ENCODE peak calls at places on chromosomes 6 and 20, in five cellular contexts. N is cardiac muscle cell; F is effector memory CD4-positive, alpha-beta T cell; K is Panc1; Y is BE2C. A is an unnamed sample.
A peak's percentile ranks its signal among the peaks of the same experiment; 100 is the strongest.

GRCh38 chr6:109999740-110000139 is 21.6 kb downstream of the GPR6 start:
- DNase-seq in N (no peak), Y (no peak), K (no peak), F (no peak), A (no peak)

GRCh38 chr6:43185391-43185790 is 3.4 kb downstream of the CUL9 start:
- DNase-seq in Y (no peak), K (no peak), F (no peak), N (no peak), A (no peak)

GRCh38 chr6:53119772-53120409 is 28.8 kb downstream of the GCM1 start:
- DNase-seq in K (peak; percentile 22), N (no peak), F (no peak), Y (no peak), A (no peak)

GRCh38 chr6:75230484-75231325 is 12.9 kb downstream of the COX7A2 start:
- DNase-seq in F (no peak), Y (peak; percentile 35), K (no peak), N (peak; percentile 61), A (no peak)

GRCh38 chr6:107185570-107185969 is 70.3 kb upstream of the BEND3 start:
- DNase-seq in F (no peak), Y (peak; percentile 54), K (no peak), N (peak; percentile 65), A (peak; percentile 59)

GRCh38 chr20:8540466-8540865 is 408.4 kb downstream of the PLCB1 start:
- DNase-seq in K (no peak), Y (no peak), F (no peak), N (no peak), A (no peak)

GRCh38 chr6:39231386-39231785 is 2.1 kb upstream of the KCNK5 start:
- DNase-seq in K (no peak), Y (no peak), N (no peak), F (no peak), A (no peak)

GRCh38 chr6:170080169-170080827 is 210.6 kb downstream of the DLL1 start:
- DNase-seq in Y (no peak), F (no peak), K (no peak), N (no peak), A (no peak)

GRCh38 chr6:41780623-41781301 is at the start of gene PRICKLE4:
- DNase-seq in F (no peak), N (peak; percentile 56), Y (no peak), K (no peak), A (no peak)

GRCh38 chr6:6699741-6700367 is 111.3 kb downstream of the LY86 start:
- DNase-seq in F (no peak), Y (peak; percentile 72), N (peak; percentile 75), K (no peak), A (no peak)

GRCh38 chr6:146901940-146902816 is 302.0 kb upstream of the STXBP5 start:
- DNase-seq in N (no peak), F (no peak), K (no peak), Y (no peak), A (no peak)

GRCh38 chr6:4581468-4582420 is 194.5 kb upstream of the CDYL start:
- DNase-seq in K (no peak), F (no peak), Y (no peak), N (peak; percentile 13), A (no peak)

GRCh38 chr6:142444388-142444787 is 142.6 kb downstream of the ADGRG6 start:
- DNase-seq in K (no peak), Y (no peak), F (no peak), N (no peak), A (no peak)

GRCh38 chr6:146884728-146885127 is 286.0 kb downstream of the ADGB start:
- DNase-seq in K (no peak), F (no peak), Y (no peak), N (no peak), A (no peak)

GRCh38 chr20:49595811-49596545 is 28.0 kb upstream of the PTGIS start:
- DNase-seq in F (no peak), K (no peak), Y (no peak), N (no peak), A (no peak)

GRCh38 chr6:43698584-43699349 is 11.2 kb upstream of the MRPS18A start:
- DNase-seq in Y (no peak), F (no peak), K (no peak), N (peak; percentile 33), A (peak; percentile 52)

GRCh38 chr6:149925253-149925973 is 2.5 kb upstream of the RAET1G start:
- DNase-seq in K (no peak), N (no peak), Y (no peak), F (no peak), A (no peak)

GRCh38 chr20:44137210-44137781 is 49.7 kb downstream of the JPH2 start:
- DNase-seq in F (no peak), Y (no peak), N (peak; percentile 97), K (no peak), A (no peak)

GRCh38 chr6:29461021-29461814 is 4.3 kb downstream of the OR2H1 start:
- DNase-seq in Y (no peak), F (no peak), K (no peak), N (no peak), A (no peak)

GRCh38 chr20:46083101-46083500 is 6.7 kb downstream of the NCOA5 start:
- DNase-seq in N (no peak), Y (no peak), F (no peak), K (no peak), A (no peak)

GRCh38 chr20:46312075-46312944 is 4.0 kb upstream of the CDH22 start:
- DNase-seq in Y (peak; percentile 54), N (peak; percentile 77), K (no peak), F (no peak), A (no peak)

GRCh38 chr20:58998656-58999055 is 8.4 kb downstream of the CTSZ start:
- DNase-seq in Y (no peak), F (no peak), N (no peak), K (no peak), A (no peak)

GRCh38 chr6:112437053-112437452 is 89.9 kb downstream of the RFPL4B start:
- DNase-seq in K (no peak), F (no peak), Y (no peak), N (peak; percentile 89), A (no peak)

GRCh38 chr20:4837760-4838159 is 116.1 kb downstream of the PRND start:
- DNase-seq in Y (no peak), F (no peak), K (no peak), N (no peak), A (no peak)

GRCh38 chr6:24720131-24720603 is 1.2 kb upstream of the C6orf62 start:
- DNase-seq in N (peak; percentile 61), K (no peak), Y (peak; percentile 63), F (peak; percentile 77), A (no peak)

GRCh38 chr6:30889921-30890645 is 5.8 kb downstream of the DDR1 start:
- DNase-seq in Y (peak; percentile 49), K (no peak), F (no peak), N (no peak), A (no peak)

GRCh38 chr6:114194362-114195343 is 148.2 kb downstream of the HS3ST5 start:
- DNase-seq in N (peak; percentile 20), F (no peak), K (no peak), Y (peak; percentile 19), A (no peak)

GRCh38 chr6:28353981-28354676 is 4.4 kb downstream of the ZKSCAN3 start:
- DNase-seq in F (no peak), N (no peak), Y (peak; percentile 22), K (peak; percentile 78), A (no peak)

GRCh38 chr6:13760948-13761347 is 49.3 kb upstream of the RANBP9 start:
- DNase-seq in K (no peak), N (no peak), F (no peak), Y (no peak), A (no peak)

GRCh38 chr6:96947055-96947454 is 22.5 kb downstream of the KLHL32 start:
- DNase-seq in Y (no peak), N (no peak), K (no peak), F (no peak), A (no peak)

DNA sequence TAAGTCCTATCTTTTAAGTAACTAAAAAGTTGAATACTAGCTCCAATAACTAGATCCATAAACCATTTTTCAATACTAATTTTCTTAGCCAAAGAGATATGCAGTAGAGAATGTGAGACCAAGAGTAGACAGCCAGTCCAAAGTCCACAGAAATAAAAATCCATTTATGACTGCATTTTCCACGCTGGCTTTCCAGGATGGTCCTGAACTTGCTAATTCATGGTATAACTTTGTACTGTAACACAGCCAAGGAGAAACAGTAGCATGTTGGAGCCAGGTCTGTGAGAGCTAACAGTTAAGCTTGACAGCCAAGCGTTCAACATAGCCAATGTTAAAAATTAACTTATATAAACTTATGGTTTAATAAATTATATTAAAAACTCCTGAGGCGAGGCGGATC is 156.3 kb downstream of the GMPR start:
- DNase-seq in Y (no peak), N (no peak), F (no peak), K (no peak), A (no peak)
- H3K4me3 ChIP-seq in Y (no peak overlapping the region), N (no peak overlapping the region), F (no peak overlapping the region), K (no peak overlapping the region), A (no peak overlapping the region)

GRCh38 chr6:156787569-156788492 is 10.7 kb downstream of the ARID1B start:
- DNase-seq in Y (no peak), N (no peak), K (no peak), F (no peak), A (no peak)
- H3K4me3 ChIP-seq in Y (no peak overlapping the region), N (no peak overlapping the region), K (no peak overlapping the region), F (no peak overlapping the region), A (no peak overlapping the region)

GRCh38 chr6:157723376-157723775 is 99.7 kb upstream of the SNX9 start:
- DNase-seq in Y (no peak), K (no peak), N (no peak), F (no peak), A (no peak)

GRCh38 chr6:157724960-157725741 is 97.9 kb upstream of the SNX9 start:
- DNase-seq in N (no peak), Y (no peak), F (no peak), K (no peak), A (no peak)

GRCh38 chr6:157724138-157724537 is 98.9 kb upstream of the SNX9 start:
- DNase-seq in K (no peak), N (no peak), F (no peak), Y (no peak), A (no peak)

GRCh38 chr6:157718788-157719187 is 104.3 kb upstream of the SNX9 start:
- DNase-seq in N (no peak), Y (no peak), F (no peak), K (no peak), A (no peak)

DNA sequence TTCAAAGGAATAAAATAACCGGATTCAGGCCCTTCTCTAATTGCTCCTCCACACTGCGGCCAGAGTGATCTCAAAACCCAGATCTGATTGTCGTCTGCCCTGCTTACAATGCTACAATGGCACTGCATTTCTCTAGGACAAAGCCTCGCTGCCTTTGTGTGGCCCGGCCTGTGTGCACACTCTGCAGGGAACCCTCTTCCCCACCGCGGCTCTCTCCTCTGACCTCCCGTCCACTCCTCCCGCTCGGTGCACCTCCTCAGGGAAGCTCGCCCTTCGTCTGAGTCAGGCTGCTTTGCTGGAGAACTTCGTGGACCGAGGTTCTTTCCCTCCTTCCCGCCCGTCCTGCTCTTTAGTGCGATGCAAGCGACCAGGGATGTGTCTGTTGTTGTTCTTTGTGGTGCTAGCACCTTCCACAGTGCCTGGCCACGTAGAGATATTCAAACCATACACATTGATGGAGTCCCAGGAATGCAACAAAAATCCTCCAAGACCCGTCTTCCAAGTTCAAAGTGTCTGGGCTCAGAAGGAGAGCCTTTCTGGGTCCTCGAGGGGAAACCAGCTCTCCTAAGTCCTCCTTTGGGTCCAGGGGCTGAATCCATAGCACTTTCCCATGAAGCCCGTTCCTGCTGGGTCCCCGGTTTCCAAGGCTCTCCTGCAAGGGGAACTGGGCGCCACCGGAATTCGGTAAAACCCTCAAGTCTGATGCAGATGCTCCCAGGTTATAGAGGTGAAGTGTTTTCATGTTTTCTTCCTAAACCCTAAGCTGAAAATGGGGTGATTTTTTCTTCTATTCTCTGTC is 101.4 kb upstream of the SNX9 start:
- DNase-seq in F (no peak), K (no peak), N (no peak), Y (no peak), A (no peak)
- H3K4me3 ChIP-seq in F (no peak overlapping the region), K (no peak overlapping the region), N (no peak overlapping the region), Y (no peak overlapping the region), A (no peak overlapping the region)

GRCh38 chr20:63522091-63522868 is 1.7 kb downstream of the PPDPF start:
- DNase-seq in F (no peak), K (no peak), N (no peak), Y (no peak), A (no peak)
- H3K4me3 ChIP-seq in F (no peak overlapping the region), K (peak overlapping the region; percentile 32), N (no peak overlapping the region), Y (peak overlapping the region; percentile 20), A (peak overlapping the region; percentile 77)